ENCODE peak calls at places on chromosome 6, in eight cellular contexts. One of them, this sample, is unnamed.

GRCh38 chr6:16849280-16850210 is 88.3 kb upstream of the ATXN1 start:
- DNase-seq in memory B cell: no peak
- DNase-seq in WTC11: no peak
- DNase-seq in NCI-H510A treated with DMSO at 0.1 percent for 48 hours: no peak
- DNase-seq in A673: peak
- DNase-seq in fibroblast of villous mesenchyme: peak
- DNase-seq in breast epithelium: no peak
- DNase-seq in aorta: no peak
- DNase-seq in this sample: no peak

GRCh38 chr6:15999201-15999600 is 129.7 kb upstream of the MYLIP start:
- DNase-seq in memory B cell: no peak
- DNase-seq in WTC11: no peak
- DNase-seq in NCI-H510A treated with DMSO at 0.1 percent for 48 hours: no peak
- DNase-seq in A673: no peak
- DNase-seq in fibroblast of villous mesenchyme: no peak
- DNase-seq in breast epithelium: no peak
- DNase-seq in aorta: no peak
- DNase-seq in this sample: no peak

GRCh38 chr6:105844275-105844848 is 241.8 kb upstream of the PRDM1 start:
- DNase-seq in memory B cell: no peak
- DNase-seq in WTC11: peak
- DNase-seq in NCI-H510A treated with DMSO at 0.1 percent for 48 hours: no peak
- DNase-seq in A673: no peak
- DNase-seq in fibroblast of villous mesenchyme: no peak
- DNase-seq in breast epithelium: no peak
- DNase-seq in aorta: no peak
- DNase-seq in this sample: peak

GRCh38 chr6:87675004-87675681 is 26.9 kb downstream of the AKIRIN2 start:
- DNase-seq in memory B cell: no peak
- DNase-seq in WTC11: no peak
- DNase-seq in NCI-H510A treated with DMSO at 0.1 percent for 48 hours: peak
- DNase-seq in A673: no peak
- DNase-seq in fibroblast of villous mesenchyme: no peak
- DNase-seq in breast epithelium: no peak
- DNase-seq in aorta: no peak
- DNase-seq in this sample: no peak

GRCh38 chr6:110566346-110567125 is 90.1 kb upstream of the SLC22A16 start:
- DNase-seq in memory B cell: no peak
- DNase-seq in WTC11: no peak
- DNase-seq in NCI-H510A treated with DMSO at 0.1 percent for 48 hours: no peak
- DNase-seq in A673: no peak
- DNase-seq in fibroblast of villous mesenchyme: no peak
- DNase-seq in breast epithelium: no peak
- DNase-seq in aorta: no peak
- DNase-seq in this sample: no peak

GRCh38 chr6:112223070-112223861 is 31.1 kb downstream of the LAMA4 start:
- DNase-seq in memory B cell: no peak
- DNase-seq in WTC11: no peak
- DNase-seq in NCI-H510A treated with DMSO at 0.1 percent for 48 hours: no peak
- DNase-seq in A673: no peak
- DNase-seq in fibroblast of villous mesenchyme: peak
- DNase-seq in breast epithelium: no peak
- DNase-seq in aorta: no peak
- DNase-seq in this sample: no peak

GRCh38 chr6:112710710-112711109 is 363.6 kb downstream of the RFPL4B start:
- DNase-seq in memory B cell: no peak
- DNase-seq in WTC11: no peak
- DNase-seq in NCI-H510A treated with DMSO at 0.1 percent for 48 hours: no peak
- DNase-seq in A673: no peak
- DNase-seq in fibroblast of villous mesenchyme: no peak
- DNase-seq in breast epithelium: no peak
- DNase-seq in aorta: no peak
- DNase-seq in this sample: no peak

GRCh38 chr6:22444335-22444734 is 125.0 kb upstream of the HDGFL1 start:
- DNase-seq in memory B cell: no peak
- DNase-seq in WTC11: no peak
- DNase-seq in NCI-H510A treated with DMSO at 0.1 percent for 48 hours: no peak
- DNase-seq in A673: no peak
- DNase-seq in fibroblast of villous mesenchyme: no peak
- DNase-seq in breast epithelium: no peak
- DNase-seq in aorta: no peak
- DNase-seq in this sample: no peak

GRCh38 chr6:19757036-19757435 is 80.1 kb upstream of the ID4 start:
- DNase-seq in memory B cell: no peak
- DNase-seq in WTC11: no peak
- DNase-seq in NCI-H510A treated with DMSO at 0.1 percent for 48 hours: no peak
- DNase-seq in A673: no peak
- DNase-seq in fibroblast of villous mesenchyme: no peak
- DNase-seq in breast epithelium: no peak
- DNase-seq in aorta: no peak
- DNase-seq in this sample: no peak

GRCh38 chr6:16540804-16541752 is 220.2 kb downstream of the ATXN1 start:
- DNase-seq in memory B cell: no peak
- DNase-seq in WTC11: no peak
- DNase-seq in NCI-H510A treated with DMSO at 0.1 percent for 48 hours: no peak
- DNase-seq in A673: no peak
- DNase-seq in fibroblast of villous mesenchyme: peak
- DNase-seq in breast epithelium: no peak
- DNase-seq in aorta: peak
- DNase-seq in this sample: peak

GRCh38 chr6:119566546-119567263 is 217.1 kb upstream of the MAN1A1 start:
- DNase-seq in memory B cell: no peak
- DNase-seq in WTC11: no peak
- DNase-seq in NCI-H510A treated with DMSO at 0.1 percent for 48 hours: no peak
- DNase-seq in A673: peak
- DNase-seq in fibroblast of villous mesenchyme: no peak
- DNase-seq in breast epithelium: no peak
- DNase-seq in aorta: no peak
- DNase-seq in this sample: no peak

GRCh38 chr6:133184798-133185380 is 56.3 kb upstream of the EYA4 start:
- DNase-seq in memory B cell: no peak
- DNase-seq in WTC11: no peak
- DNase-seq in NCI-H510A treated with DMSO at 0.1 percent for 48 hours: no peak
- DNase-seq in A673: peak
- DNase-seq in fibroblast of villous mesenchyme: peak
- DNase-seq in breast epithelium: no peak
- DNase-seq in aorta: no peak
- DNase-seq in this sample: no peak

GRCh38 chr6:43971776-43972126 is 155.5 kb downstream of the MRPL14 start:
- DNase-seq in memory B cell: no peak
- DNase-seq in WTC11: no peak
- DNase-seq in NCI-H510A treated with DMSO at 0.1 percent for 48 hours: no peak
- DNase-seq in A673: no peak
- DNase-seq in fibroblast of villous mesenchyme: no peak
- DNase-seq in breast epithelium: no peak
- DNase-seq in aorta: no peak
- DNase-seq in this sample: no peak

GRCh38 chr6:128731249-128732165 is 151.4 kb upstream of the LAMA2 start:
- DNase-seq in memory B cell: no peak
- DNase-seq in WTC11: no peak
- DNase-seq in NCI-H510A treated with DMSO at 0.1 percent for 48 hours: peak
- DNase-seq in A673: peak
- DNase-seq in fibroblast of villous mesenchyme: peak
- DNase-seq in breast epithelium: no peak
- DNase-seq in aorta: no peak
- DNase-seq in this sample: no peak

GRCh38 chr6:28543671-28544131 is 18.0 kb downstream of the GPX5 start:
- DNase-seq in memory B cell: no peak
- DNase-seq in WTC11: peak
- DNase-seq in NCI-H510A treated with DMSO at 0.1 percent for 48 hours: no peak
- DNase-seq in A673: no peak
- DNase-seq in fibroblast of villous mesenchyme: no peak
- DNase-seq in breast epithelium: no peak
- DNase-seq in aorta: no peak
- DNase-seq in this sample: no peak

GRCh38 chr6:84137051-84137375 is 90.4 kb downstream of the CEP162 start:
- DNase-seq in memory B cell: no peak
- DNase-seq in WTC11: no peak
- DNase-seq in NCI-H510A treated with DMSO at 0.1 percent for 48 hours: no peak
- DNase-seq in A673: peak
- DNase-seq in fibroblast of villous mesenchyme: peak
- DNase-seq in breast epithelium: no peak
- DNase-seq in aorta: no peak
- DNase-seq in this sample: no peak

GRCh38 chr6:134686071-134686470 is 263.8 kb downstream of the ALDH8A1 start:
- DNase-seq in memory B cell: no peak
- DNase-seq in WTC11: no peak
- DNase-seq in NCI-H510A treated with DMSO at 0.1 percent for 48 hours: no peak
- DNase-seq in A673: no peak
- DNase-seq in fibroblast of villous mesenchyme: no peak
- DNase-seq in breast epithelium: no peak
- DNase-seq in aorta: no peak
- DNase-seq in this sample: no peak

GRCh38 chr6:33010356-33010755 is 965 bp upstream of the HLA-DOA start:
- DNase-seq in memory B cell: no peak
- DNase-seq in WTC11: no peak
- DNase-seq in NCI-H510A treated with DMSO at 0.1 percent for 48 hours: no peak
- DNase-seq in A673: no peak
- DNase-seq in fibroblast of villous mesenchyme: no peak
- DNase-seq in breast epithelium: no peak
- DNase-seq in aorta: no peak
- DNase-seq in this sample: no peak

GRCh38 chr6:98957440-98957839 is 9.7 kb upstream of the FBXL4 start:
- DNase-seq in memory B cell: no peak
- DNase-seq in WTC11: no peak
- DNase-seq in NCI-H510A treated with DMSO at 0.1 percent for 48 hours: no peak
- DNase-seq in A673: no peak
- DNase-seq in fibroblast of villous mesenchyme: peak
- DNase-seq in breast epithelium: no peak
- DNase-seq in aorta: no peak
- DNase-seq in this sample: no peak

GRCh38 chr6:73451166-73452106 is 661 bp downstream of the CGAS start:
- DNase-seq in memory B cell: peak
- DNase-seq in WTC11: peak
- DNase-seq in NCI-H510A treated with DMSO at 0.1 percent for 48 hours: peak
- DNase-seq in A673: peak
- DNase-seq in fibroblast of villous mesenchyme: peak
- DNase-seq in breast epithelium: no peak
- DNase-seq in aorta: peak
- DNase-seq in this sample: peak

GRCh38 chr6:113858067-113858604 is 991 bp downstream of the MARCKS start:
- DNase-seq in memory B cell: peak
- DNase-seq in WTC11: peak
- DNase-seq in NCI-H510A treated with DMSO at 0.1 percent for 48 hours: no peak
- DNase-seq in A673: peak
- DNase-seq in fibroblast of villous mesenchyme: peak
- DNase-seq in breast epithelium: peak
- DNase-seq in aorta: no peak
- DNase-seq in this sample: peak

GRCh38 chr6:44006123-44006871 is 121.0 kb downstream of the MRPL14 start:
- DNase-seq in memory B cell: no peak
- DNase-seq in WTC11: no peak
- DNase-seq in NCI-H510A treated with DMSO at 0.1 percent for 48 hours: no peak
- DNase-seq in A673: no peak
- DNase-seq in fibroblast of villous mesenchyme: no peak
- DNase-seq in breast epithelium: no peak
- DNase-seq in aorta: peak
- DNase-seq in this sample: no peak

This sample was measured in tibial artery.